ENCODE peak calls at places on chromosomes 1 and 21, in six cellular contexts. J, W, U, O, L and K are unnamed samples.

GRCh38 chr1:200866521-200866920 is 6.3 kb upstream of the GPR25 start:
- DNase-seq in J (no peak), O (no peak), W (no peak), L (no peak), U (no peak), K (no peak)

GRCh38 chr21:44461438-44462089 is 6.3 kb downstream of the LRRC3 start:
- DNase-seq in W (no peak), U (no peak), L (no peak), O (no peak), J (peak; percentile 25), K (no peak)

GRCh38 chr1:233224291-233224690 is 71.2 kb downstream of the PCNX2 start:
- DNase-seq in W (no peak), U (no peak), L (no peak), J (no peak), O (no peak), K (no peak)

GRCh38 chr1:5750186-5751170 is 241.7 kb downstream of the NPHP4 start:
- DNase-seq in J (no peak), L (no peak), O (no peak), W (no peak), U (no peak), K (no peak)

GRCh38 chr1:99727575-99728190 is 38.8 kb downstream of the FRRS1 start:
- DNase-seq in L (no peak), W (no peak), O (peak; percentile 76), U (no peak), J (peak; percentile 48), K (peak; percentile 18)

GRCh38 chr1:50329332-50329932 is 93.8 kb downstream of the DMRTA2 start:
- DNase-seq in J (no peak), W (no peak), U (no peak), L (no peak), O (no peak), K (peak; percentile 85)

GRCh38 chr1:221841291-221841982 is 99.5 kb upstream of the DUSP10 start:
- DNase-seq in O (no peak), L (no peak), W (no peak), J (no peak), U (no peak), K (peak; percentile 53)

GRCh38 chr1:158283965-158284364 is 5.8 kb upstream of the CD1C start:
- DNase-seq in L (no peak), J (no peak), W (no peak), O (no peak), U (no peak), K (no peak)

GRCh38 chr1:147202576-147202975 is 22.6 kb downstream of the FMO5 start:
- DNase-seq in W (no peak), O (no peak), U (no peak), L (no peak), J (no peak), K (no peak)

GRCh38 chr1:99643021-99643779 is 2.7 kb upstream of the PALMD start:
- DNase-seq in O (no peak), W (no peak), U (no peak), L (no peak), J (no peak), K (no peak)

GRCh38 chr1:20358761-20359263 is 68.1 kb downstream of the VWA5B1 start:
- DNase-seq in O (no peak), U (peak; percentile 23), L (no peak), W (no peak), J (peak; percentile 38), K (peak; percentile 45)

GRCh38 chr1:209791920-209792319 is 7.6 kb upstream of the C1orf74 start:
- DNase-seq in U (no peak), W (no peak), O (no peak), J (no peak), L (no peak), K (peak; percentile 64)

DNA sequence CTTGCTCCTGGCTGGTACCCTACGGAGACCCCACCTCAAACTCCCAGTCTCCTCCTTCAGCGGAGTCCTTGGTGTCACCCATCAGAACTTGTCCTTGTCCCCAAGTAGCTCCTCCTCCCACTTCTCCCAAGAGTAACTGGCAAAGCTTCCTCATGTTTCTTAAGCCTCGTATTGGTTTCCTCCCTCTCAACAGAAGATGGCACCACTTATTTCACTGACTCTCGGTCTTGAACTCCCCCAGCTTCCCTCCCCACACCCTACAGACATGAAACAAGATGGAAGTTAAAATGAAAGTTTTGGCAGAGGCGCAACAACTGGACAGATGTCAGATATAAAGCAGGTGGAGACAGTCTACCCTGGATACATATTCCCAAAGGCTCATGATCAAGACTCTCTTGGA is 13.4 kb downstream of the RAB7B start:
- DNase-seq in W (no peak), L (no peak), O (no peak), J (no peak), U (no peak), K (no peak)
- TF ChIP-seq CTCF in W (no peak), L (no peak), O (no peak), J (no peak), U (no peak), K (no peak)

DNA sequence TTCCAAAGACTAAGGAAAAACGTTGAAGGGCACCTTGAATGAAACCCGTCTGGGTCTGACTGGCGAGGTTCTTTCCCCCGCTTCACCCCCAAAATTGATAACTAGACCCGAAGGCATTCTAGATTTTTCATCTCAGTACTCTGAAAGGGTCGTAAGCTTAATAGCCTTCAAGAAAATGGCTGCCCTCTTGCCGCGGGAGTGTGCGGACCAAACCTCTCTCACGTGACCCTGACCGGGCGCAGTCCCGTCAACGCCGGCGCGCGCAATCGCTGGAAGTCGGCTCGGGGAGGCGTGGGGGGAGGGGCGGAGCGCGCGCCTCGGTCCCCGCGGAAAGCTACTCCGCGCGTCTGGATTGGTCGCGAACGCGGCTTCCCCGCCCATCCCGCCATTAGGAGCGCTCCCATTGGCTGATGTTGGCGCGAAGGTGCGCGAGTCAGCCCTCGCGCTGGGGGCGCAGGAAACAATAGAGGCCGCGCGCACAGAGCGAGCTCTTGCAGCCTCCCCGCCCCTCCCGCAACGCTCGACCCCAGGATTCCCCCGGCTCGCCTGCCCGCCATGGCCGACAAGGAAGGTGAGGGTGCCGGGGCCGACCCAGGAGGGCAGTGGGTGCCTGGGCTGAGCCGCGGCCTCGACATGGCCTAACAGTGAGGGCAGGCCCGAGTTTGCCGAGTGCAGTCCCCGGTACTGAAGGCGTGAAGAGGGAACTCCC is at the start of gene RBBP4:
- DNase-seq in J (peak; percentile 98), U (peak; percentile 96), O (peak; percentile 92), W (peak; percentile 100), L (peak; percentile 98), K (peak; percentile 96)
- TF ChIP-seq CTCF in J (no peak), U (no peak), O (no peak), W (no peak), L (no peak), K (no peak)

GRCh38 chr1:208525417-208525816 is 281.2 kb upstream of the PLXNA2 start:
- DNase-seq in O (no peak), U (no peak), J (no peak), W (no peak), L (no peak), K (no peak)
- TF ChIP-seq CTCF in O (no peak), U (no peak), J (no peak), W (no peak), L (no peak), K (no peak)

DNA sequence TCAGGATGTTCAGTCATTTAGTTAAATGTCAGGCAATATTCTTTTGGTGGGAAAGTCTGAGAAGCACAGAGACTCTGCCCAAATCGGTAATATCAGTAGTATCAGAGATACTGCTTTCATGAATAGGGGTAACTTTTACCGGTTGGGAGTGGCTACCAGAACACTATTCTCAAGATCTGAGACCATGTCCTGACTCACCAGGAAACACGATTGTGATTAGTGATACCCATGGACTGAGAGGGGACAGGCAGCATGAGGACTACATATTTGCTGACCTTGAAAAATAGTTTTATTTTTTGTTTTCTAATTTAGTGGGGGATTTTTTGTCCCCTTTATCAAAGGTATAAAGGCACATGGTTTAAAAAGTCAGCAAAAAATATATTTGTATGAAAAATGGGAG is 76.0 kb upstream of the NEK2 start:
- DNase-seq in J (no peak), O (no peak), U (no peak), L (no peak), W (no peak), K (no peak)
- TF ChIP-seq CTCF in J (no peak), O (no peak), U (no peak), L (no peak), W (no peak), K (no peak)

DNA sequence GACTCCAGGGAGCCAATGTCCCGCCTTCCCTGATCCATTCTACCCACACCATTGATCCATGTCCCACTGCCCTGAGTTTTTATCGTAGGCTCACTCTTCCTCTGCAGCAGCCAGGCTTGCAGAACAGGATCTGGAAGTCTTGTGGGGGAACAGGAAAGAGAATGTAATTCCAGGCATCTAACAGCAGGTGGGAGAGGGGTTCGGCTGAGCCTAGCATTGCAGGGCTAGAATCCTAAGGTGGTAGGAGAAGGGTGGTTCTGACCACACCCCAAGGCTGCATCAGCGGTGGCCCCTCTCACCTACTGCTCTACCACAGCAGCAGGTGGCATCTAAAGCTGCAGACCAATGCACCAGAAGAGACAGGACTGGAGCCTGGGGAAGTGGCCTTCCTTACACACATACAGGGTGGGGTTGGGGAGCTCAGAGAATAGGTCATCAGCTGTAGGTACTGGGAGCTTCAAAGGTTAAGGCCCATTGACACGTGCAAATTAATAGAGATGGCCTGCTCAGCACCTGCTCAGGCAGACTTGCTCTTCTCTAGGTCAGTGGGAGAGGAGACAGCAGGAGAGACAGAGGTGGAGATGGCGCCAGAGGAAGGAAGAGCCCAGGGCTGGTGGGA is 20.5 kb downstream of the KNCN start:
- DNase-seq in J (no peak), O (no peak), U (peak; percentile 26), W (no peak), L (no peak), K (no peak)
- TF ChIP-seq CTCF in J (peak; percentile 40), O (peak; percentile 13), U (no peak), W (no peak), L (peak; percentile 55), K (peak; percentile 14)

DNA sequence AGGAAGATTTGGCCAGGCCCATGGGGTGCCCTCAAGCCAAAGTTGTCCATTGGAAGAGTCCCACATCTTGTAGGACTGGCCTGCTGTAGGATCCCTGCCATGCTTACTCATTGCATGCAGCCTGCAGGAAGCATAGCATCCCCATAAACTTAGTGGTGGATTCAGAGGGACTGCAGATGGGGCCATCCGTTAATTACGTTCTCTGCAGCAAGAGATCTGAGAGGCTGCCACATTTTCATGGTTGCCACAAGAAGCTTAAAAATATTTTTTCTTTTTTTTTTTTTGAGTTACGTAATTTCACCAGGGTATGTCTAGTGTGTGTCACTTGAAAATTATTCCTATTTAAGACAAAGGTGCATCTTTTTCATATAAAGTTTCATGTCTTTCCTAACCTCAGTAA is 329.7 kb upstream of the USP24 start:
- DNase-seq in U (no peak), L (no peak), J (no peak), O (no peak), W (no peak), K (no peak)
- TF ChIP-seq CTCF in U (no peak), L (no peak), J (no peak), O (no peak), W (no peak), K (no peak)

DNA sequence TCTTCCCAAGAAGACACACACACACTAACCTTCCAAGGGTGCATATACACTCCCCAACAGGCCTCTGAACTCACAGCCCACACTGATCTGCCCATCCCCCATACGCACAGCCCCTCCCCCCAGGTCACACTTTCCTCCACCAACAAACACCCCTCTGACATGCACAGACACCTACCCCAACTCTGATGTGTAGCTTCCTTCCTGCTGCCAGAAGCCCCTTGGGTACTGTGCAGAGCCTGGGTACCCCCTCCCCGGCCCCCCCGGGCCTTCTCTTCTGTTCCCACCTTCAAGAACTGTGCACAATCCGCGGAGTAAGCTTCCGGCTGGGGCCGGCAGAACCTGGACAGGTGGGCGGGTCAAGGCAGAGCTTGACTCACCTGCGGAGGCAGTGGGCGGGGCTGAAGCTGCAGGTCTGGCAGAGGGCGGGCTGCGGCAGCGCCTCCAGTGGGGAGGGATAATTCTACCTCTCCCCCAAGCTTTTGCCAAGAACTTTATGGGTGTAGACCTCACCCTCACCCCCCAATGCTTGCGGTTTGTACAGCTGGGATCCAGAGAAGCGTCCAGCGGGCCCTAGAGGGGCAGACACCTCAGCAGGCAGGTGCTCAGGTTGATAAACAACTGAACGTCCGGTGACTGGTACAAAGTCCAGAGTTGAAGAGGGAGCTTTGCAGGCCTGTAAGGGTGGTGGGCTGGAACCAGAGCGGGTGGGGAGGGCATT is at the start of gene C1orf210:
- DNase-seq in U (no peak), W (peak; percentile 86), L (no peak), O (no peak), J (peak; percentile 96), K (peak; percentile 81)
- TF ChIP-seq CTCF in U (no peak), W (no peak), L (no peak), O (no peak), J (peak; percentile 70), K (peak; percentile 33)